ENCODE peak calls at places on chromosomes 16 and 17, in five cellular contexts. One of them, this sample, is unnamed.
A peak's percentile ranks its signal among the peaks of the same experiment; 100 is the strongest.

GRCh38 chr17:2780931-2781454 is 15.2 kb upstream of the RAP1GAP2 start:
- DNase-seq in IMR-90: no peak
- DNase-seq in A549: no peak
- DNase-seq in GM12878: no peak
- DNase-seq in K562: no peak
- DNase-seq in this sample: no peak

GRCh38 chr16:89600427-89600826 is 13.0 kb upstream of the DPEP1 start:
- DNase-seq in IMR-90: no peak
- DNase-seq in A549: no peak
- DNase-seq in GM12878: no peak
- DNase-seq in K562: no peak
- DNase-seq in this sample: no peak

GRCh38 chr17:68288375-68288774 is 2.6 kb downstream of the SLC16A6 start:
- DNase-seq in IMR-90: no peak
- DNase-seq in A549: no peak
- DNase-seq in GM12878: peak; percentile 78
- DNase-seq in K562: no peak
- DNase-seq in this sample: no peak

GRCh38 chr16:15618392-15618791 is 24.6 kb downstream of the MARF1 start:
- DNase-seq in IMR-90: peak; percentile 81
- DNase-seq in A549: no peak
- DNase-seq in GM12878: no peak
- DNase-seq in K562: no peak
- DNase-seq in this sample: no peak

GRCh38 chr17:45241315-45242011 is 19.8 kb downstream of the FMNL1 start:
- DNase-seq in IMR-90: no peak
- DNase-seq in A549: no peak
- DNase-seq in GM12878: no peak
- DNase-seq in K562: peak; percentile 46
- DNase-seq in this sample: no peak

GRCh38 chr16:155031-155398 is 2.6 kb downstream of the HBZ start:
- DNase-seq in IMR-90: no peak
- DNase-seq in A549: no peak
- DNase-seq in GM12878: no peak
- DNase-seq in K562: no peak
- DNase-seq in this sample: no peak

GRCh38 chr16:56351481-56351880 is 73.9 kb downstream of the AMFR start:
- DNase-seq in IMR-90: no peak
- DNase-seq in A549: no peak
- DNase-seq in GM12878: no peak
- DNase-seq in K562: no peak
- DNase-seq in this sample: no peak

GRCh38 chr17:11487469-11487868 is 110.8 kb upstream of the DNAH9 start:
- DNase-seq in IMR-90: no peak
- DNase-seq in A549: no peak
- DNase-seq in GM12878: no peak
- DNase-seq in K562: no peak
- DNase-seq in this sample: no peak

GRCh38 chr17:80936218-80936617 is 55.4 kb upstream of the CHMP6 start:
- DNase-seq in IMR-90: peak; percentile 55
- DNase-seq in A549: no peak
- DNase-seq in GM12878: no peak
- DNase-seq in K562: no peak
- DNase-seq in this sample: no peak

GRCh38 chr17:29401237-29401636 is 11.1 kb downstream of the TAOK1 start:
- DNase-seq in IMR-90: no peak
- DNase-seq in A549: no peak
- DNase-seq in GM12878: no peak
- DNase-seq in K562: no peak
- DNase-seq in this sample: no peak

GRCh38 chr17:66654341-66654740 is 180.6 kb upstream of the CACNG5 start:
- DNase-seq in IMR-90: peak; percentile 81
- DNase-seq in A549: no peak
- DNase-seq in GM12878: no peak
- DNase-seq in K562: no peak
- DNase-seq in this sample: no peak

GRCh38 chr17:77218902-77219301 is 78.1 kb downstream of the SEC14L1 start:
- DNase-seq in IMR-90: no peak
- DNase-seq in A549: no peak
- DNase-seq in GM12878: no peak
- DNase-seq in K562: no peak
- DNase-seq in this sample: no peak

GRCh38 chr17:20066253-20066652 is 57.1 kb downstream of the SPECC1 start:
- DNase-seq in IMR-90: peak; percentile 80
- DNase-seq in A549: peak; percentile 84
- DNase-seq in GM12878: no peak
- DNase-seq in K562: no peak
- DNase-seq in this sample: no peak

GRCh38 chr17:45413498-45413923 is 19.2 kb downstream of the ARHGAP27 start:
- DNase-seq in IMR-90: no peak
- DNase-seq in A549: no peak
- DNase-seq in GM12878: no peak
- DNase-seq in K562: no peak
- DNase-seq in this sample: no peak

GRCh38 chr17:32523827-32524552 is 37.2 kb downstream of the CDK5R1 start:
- DNase-seq in IMR-90: no peak
- DNase-seq in A549: no peak
- DNase-seq in GM12878: peak; percentile 97
- DNase-seq in K562: no peak
- DNase-seq in this sample: no peak

GRCh38 chr17:61409301-61410099 is 9.9 kb downstream of the TBX2 start:
- DNase-seq in IMR-90: peak; percentile 78
- DNase-seq in A549: peak; percentile 75
- DNase-seq in GM12878: no peak
- DNase-seq in K562: peak; percentile 81
- DNase-seq in this sample: peak; percentile 47

GRCh38 chr16:22890976-22891375 is 77.0 kb downstream of the HS3ST2 start:
- DNase-seq in IMR-90: no peak
- DNase-seq in A549: no peak
- DNase-seq in GM12878: no peak
- DNase-seq in K562: no peak
- DNase-seq in this sample: no peak

GRCh38 chr17:78124081-78124835 is 4.3 kb downstream of the TMC6 start:
- DNase-seq in IMR-90: no peak
- DNase-seq in A549: no peak
- DNase-seq in GM12878: no peak
- DNase-seq in K562: no peak
- DNase-seq in this sample: no peak

GRCh38 chr16:53090591-53091507 is 36.1 kb downstream of the CHD9 start:
- DNase-seq in IMR-90: peak; percentile 98
- DNase-seq in A549: no peak
- DNase-seq in GM12878: peak; percentile 59
- DNase-seq in K562: no peak
- DNase-seq in this sample: no peak

GRCh38 chr16:15518412-15519351 is 84.3 kb downstream of the BMERB1 start:
- DNase-seq in IMR-90: peak; percentile 76
- DNase-seq in A549: peak; percentile 88
- DNase-seq in GM12878: no peak
- DNase-seq in K562: no peak
- DNase-seq in this sample: no peak

GRCh38 chr17:78597923-78598545 is 20.8 kb upstream of the DNAH17 start:
- DNase-seq in IMR-90: peak; percentile 86
- DNase-seq in A549: no peak
- DNase-seq in GM12878: no peak
- DNase-seq in K562: no peak
- DNase-seq in this sample: no peak

GRCh38 chr16:25155553-25156460 is 44.3 kb downstream of the LCMT1 start:
- DNase-seq in IMR-90: peak; percentile 34
- DNase-seq in A549: no peak
- DNase-seq in GM12878: no peak
- DNase-seq in K562: no peak
- DNase-seq in this sample: no peak

GRCh38 chr17:6303664-6304063 is 131.3 kb downstream of the AIPL1 start:
- DNase-seq in IMR-90: no peak
- DNase-seq in A549: peak; percentile 21
- DNase-seq in GM12878: no peak
- DNase-seq in K562: no peak
- DNase-seq in this sample: peak; percentile 55

GRCh38 chr17:19002805-19003542 is 1.6 kb downstream of the FAM83G start:
- DNase-seq in IMR-90: peak; percentile 54
- DNase-seq in A549: no peak
- DNase-seq in GM12878: no peak
- DNase-seq in K562: no peak
- DNase-seq in this sample: no peak

GRCh38 chr17:42117397-42118125 is 3.6 kb downstream of the KAT2A start:
- DNase-seq in IMR-90: no peak
- DNase-seq in A549: no peak
- DNase-seq in GM12878: no peak
- DNase-seq in K562: no peak
- DNase-seq in this sample: no peak

GRCh38 chr17:42118126-42118510 is 3.0 kb downstream of the KAT2A start:
- DNase-seq in IMR-90: no peak
- DNase-seq in A549: no peak
- DNase-seq in GM12878: no peak
- DNase-seq in K562: no peak
- DNase-seq in this sample: no peak

GRCh38 chr17:42116705-42117396 is 4.3 kb downstream of the KAT2A start:
- DNase-seq in IMR-90: peak; percentile 79
- DNase-seq in A549: peak; percentile 89
- DNase-seq in GM12878: no peak
- DNase-seq in K562: peak; percentile 63
- DNase-seq in this sample: peak; percentile 75

GRCh38 chr17:42119301-42119700 is 1.9 kb downstream of the KAT2A start:
- DNase-seq in IMR-90: no peak
- DNase-seq in A549: no peak
- DNase-seq in GM12878: no peak
- DNase-seq in K562: no peak
- DNase-seq in this sample: no peak

DNA sequence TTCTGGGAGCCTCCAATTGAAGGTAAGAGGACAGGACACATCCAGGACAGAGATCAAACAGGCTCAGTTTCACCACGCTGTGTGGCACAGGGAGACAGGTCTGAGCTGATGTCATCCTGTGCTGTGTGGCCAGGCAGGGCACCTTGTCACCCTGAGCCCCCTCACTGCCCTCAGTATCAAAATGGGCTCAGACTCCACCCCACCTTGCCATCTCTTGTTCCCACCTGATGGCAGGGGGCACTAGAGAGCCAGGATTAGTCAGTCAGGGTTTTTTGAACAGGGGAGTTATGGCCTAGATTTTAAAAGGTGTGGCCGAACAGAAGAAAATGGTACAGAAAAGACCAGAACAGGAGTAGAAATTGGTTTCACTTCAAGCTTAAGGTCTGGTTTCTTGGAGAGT is 2.6 kb downstream of the KAT2A start:
- DNase-seq in IMR-90: peak; percentile 25
- DNase-seq in A549: peak; percentile 61
- DNase-seq in GM12878: no peak
- DNase-seq in K562: peak; percentile 51
- DNase-seq in this sample: peak; percentile 45
- TF ChIP-seq BHLHE40 in IMR-90: no peak
- TF ChIP-seq BHLHE40 in A549: no peak
- TF ChIP-seq BHLHE40 in GM12878: no peak
- TF ChIP-seq BHLHE40 in K562: no peak
- TF ChIP-seq BHLHE40 in this sample: no peak

GRCh38 chr17:46823657-46824056 is 5.2 kb upstream of the WNT3 start:
- DNase-seq in IMR-90: no peak
- DNase-seq in A549: no peak
- DNase-seq in GM12878: no peak
- DNase-seq in K562: no peak
- DNase-seq in this sample: no peak

GRCh38 chr17:46819906-46820351 is 1.4 kb upstream of the WNT3 start:
- DNase-seq in IMR-90: no peak
- DNase-seq in A549: no peak
- DNase-seq in GM12878: no peak
- DNase-seq in K562: no peak
- DNase-seq in this sample: no peak

GRCh38 chr17:46821482-46822387 is 3.2 kb upstream of the WNT3 start:
- DNase-seq in IMR-90: no peak
- DNase-seq in A549: no peak
- DNase-seq in GM12878: no peak
- DNase-seq in K562: no peak
- DNase-seq in this sample: no peak

GRCh38 chr17:46820592-46821450 is 2.3 kb upstream of the WNT3 start:
- DNase-seq in IMR-90: no peak
- DNase-seq in A549: no peak
- DNase-seq in GM12878: no peak
- DNase-seq in K562: no peak
- DNase-seq in this sample: no peak

DNA sequence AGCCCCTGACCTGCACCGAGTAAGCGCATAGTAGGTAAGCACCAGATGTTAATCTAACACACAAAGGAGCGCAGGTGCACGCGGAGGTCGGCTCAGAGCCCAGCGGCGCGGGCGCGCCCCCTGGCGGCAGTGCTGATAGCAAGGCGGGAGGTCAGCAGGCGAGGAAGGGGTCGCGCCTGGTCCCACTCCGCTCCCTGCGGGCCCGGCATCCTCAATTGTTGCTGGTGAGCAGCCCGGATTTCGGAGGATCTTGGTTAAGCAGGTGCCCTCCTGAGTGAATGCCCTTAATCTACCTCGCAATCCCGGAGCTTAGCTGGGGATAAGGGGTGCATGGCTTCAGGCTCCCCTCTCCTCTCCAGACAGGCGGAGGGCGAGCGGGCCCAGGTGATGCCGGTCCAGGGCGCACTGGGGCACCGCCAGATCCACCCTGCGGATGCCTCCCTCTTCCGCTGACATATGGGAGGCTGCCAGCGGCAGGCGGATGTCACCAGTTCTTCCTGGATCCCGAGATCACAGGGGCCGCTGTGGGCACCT is 4.0 kb upstream of the WNT3 start:
- DNase-seq in IMR-90: no peak
- DNase-seq in A549: no peak
- DNase-seq in GM12878: no peak
- DNase-seq in K562: peak; percentile 75
- DNase-seq in this sample: no peak
- TF ChIP-seq BHLHE40 in IMR-90: no peak
- TF ChIP-seq BHLHE40 in A549: no peak
- TF ChIP-seq BHLHE40 in GM12878: no peak
- TF ChIP-seq BHLHE40 in K562: no peak
- TF ChIP-seq BHLHE40 in this sample: no peak

GRCh38 chr17:75856062-75856681 is 1.0 kb upstream of the WBP2 start:
- DNase-seq in IMR-90: peak; percentile 31
- DNase-seq in A549: peak; percentile 56
- DNase-seq in GM12878: no peak
- DNase-seq in K562: no peak
- DNase-seq in this sample: peak; percentile 73
- TF ChIP-seq BHLHE40 in IMR-90: no peak
- TF ChIP-seq BHLHE40 in A549: no peak
- TF ChIP-seq BHLHE40 in GM12878: peak; percentile 1
- TF ChIP-seq BHLHE40 in K562: peak; percentile 20
- TF ChIP-seq BHLHE40 in this sample: no peak

DNA sequence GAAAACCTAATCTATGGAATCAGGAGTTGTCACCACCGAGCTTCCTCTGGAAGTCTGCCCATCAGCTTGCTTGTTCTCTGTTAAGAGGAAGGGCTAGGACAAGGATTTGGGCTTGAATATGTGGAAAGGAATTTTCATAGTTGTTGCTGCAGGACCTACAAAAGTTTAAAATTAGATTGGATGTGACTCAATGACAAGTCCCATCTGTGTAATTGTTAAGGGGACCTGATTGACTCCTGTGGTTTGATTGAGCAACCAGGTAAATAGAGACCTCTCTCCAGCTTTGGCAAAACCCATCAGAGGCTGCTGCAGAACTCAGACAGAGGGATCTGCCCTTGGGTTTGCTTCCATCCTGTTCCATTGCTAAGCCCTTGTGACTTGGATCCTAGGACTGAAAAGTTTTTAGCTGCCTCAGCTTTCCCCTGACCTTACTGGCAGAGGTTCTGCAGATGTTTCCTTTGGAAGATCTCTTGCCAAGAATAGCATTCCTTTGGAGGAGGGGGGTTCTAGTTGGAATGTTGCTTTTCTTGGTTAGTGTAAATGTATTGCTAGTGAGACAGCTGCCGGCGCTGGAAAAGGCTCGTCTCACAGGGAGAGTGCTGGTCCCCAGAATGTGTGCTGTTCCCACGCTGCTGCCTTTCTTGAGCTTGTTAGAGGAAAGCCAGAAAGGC is 50.0 kb downstream of the SF3B3 start:
- DNase-seq in IMR-90: peak; percentile 97
- DNase-seq in A549: no peak
- DNase-seq in GM12878: no peak
- DNase-seq in K562: no peak
- DNase-seq in this sample: no peak
- TF ChIP-seq BHLHE40 in IMR-90: no peak
- TF ChIP-seq BHLHE40 in A549: no peak
- TF ChIP-seq BHLHE40 in GM12878: no peak
- TF ChIP-seq BHLHE40 in K562: no peak
- TF ChIP-seq BHLHE40 in this sample: no peak

This sample was measured in HEK293T.